ENCODE peak calls at places on chromosomes 2 and 18, in eight cellular contexts. F is testis, T is right atrium auricular region, A is right lobe of liver, V is dorsolateral prefrontal cortex, U is fibroblast of mammary gland, R is OCI-LY7, E is left lung. Y is an unnamed sample.

GRCh38 chr2:232982926-232983668 is 30.0 kb downstream of the NGEF start:
- DNase-seq in A (no peak), V (no peak), F (peak; percentile 0), T (no peak), U (no peak), R (peak; percentile 33), E (no peak), Y (no peak)

GRCh38 chr2:221501210-221501882 is 70.8 kb downstream of the EPHA4 start:
- DNase-seq in F (no peak), E (no peak), V (no peak), U (peak; percentile 79), A (no peak), T (no peak), R (no peak), Y (no peak)

GRCh38 chr18:62737474-62737873 is 22.1 kb downstream of the PHLPP1 start:
- DNase-seq in E (no peak), V (no peak), R (no peak), T (no peak), F (no peak), U (no peak), A (no peak), Y (no peak)

GRCh38 chr2:130827502-130828251 is 9.0 kb upstream of the ARHGEF4 start:
- DNase-seq in V (no peak), F (no peak), R (no peak), T (no peak), E (no peak), A (no peak), U (peak; percentile 58), Y (no peak)

GRCh38 chr2:18930977-18931376 is 341.6 kb upstream of the NT5C1B start:
- DNase-seq in F (no peak), R (no peak), V (no peak), T (no peak), U (no peak), E (no peak), A (no peak), Y (no peak)

GRCh38 chr2:50840346-50841124 is 191.4 kb downstream of the NRXN1 start:
- DNase-seq in E (no peak), T (no peak), F (no peak), A (no peak), R (no peak), U (no peak), V (no peak), Y (no peak)

GRCh38 chr2:32498301-32498700 is 129.5 kb upstream of the TTC27 start:
- DNase-seq in E (no peak), V (no peak), U (no peak), T (no peak), A (no peak), F (no peak), R (no peak), Y (no peak)

GRCh38 chr2:63790913-63791312 is 50.8 kb upstream of the UGP2 start:
- DNase-seq in T (no peak), V (no peak), R (no peak), U (peak; percentile 97), F (no peak), A (no peak), E (no peak), Y (no peak)

GRCh38 chr2:225894240-225894980 is 494.9 kb downstream of the NYAP2 start:
- DNase-seq in A (no peak), R (no peak), V (no peak), E (no peak), T (no peak), F (no peak), U (peak; percentile 75), Y (no peak)

GRCh38 chr18:64244571-64244970 is 95.7 kb upstream of the LINC00305 start:
- DNase-seq in R (no peak), T (no peak), A (no peak), F (no peak), E (no peak), V (no peak), U (no peak), Y (no peak)

GRCh38 chr18:63578357-63578958 is 8.7 kb upstream of the SERPINB13 start:
- DNase-seq in T (no peak), F (peak; percentile 61), V (no peak), A (no peak), R (peak; percentile 28), E (no peak), U (peak; percentile 55), Y (no peak)

GRCh38 chr2:60175290-60175689 is 378.2 kb downstream of the BCL11A start:
- DNase-seq in V (no peak), R (no peak), A (no peak), T (no peak), F (no peak), U (no peak), E (no peak), Y (no peak)

GRCh38 chr2:203739351-203739750 is 32.9 kb downstream of the CD28 start:
- DNase-seq in V (no peak), A (no peak), E (no peak), U (no peak), R (no peak), F (no peak), T (no peak), Y (no peak)

GRCh38 chr2:84494070-84494469 is 22.2 kb upstream of the DNAH6 start:
- DNase-seq in T (no peak), U (peak; percentile 48), V (no peak), A (no peak), F (no peak), E (no peak), R (no peak), Y (no peak)

GRCh38 chr2:51559026-51559425 is 527.1 kb upstream of the NRXN1 start:
- DNase-seq in F (no peak), E (no peak), V (no peak), A (no peak), R (no peak), U (no peak), T (no peak), Y (no peak)

DNA sequence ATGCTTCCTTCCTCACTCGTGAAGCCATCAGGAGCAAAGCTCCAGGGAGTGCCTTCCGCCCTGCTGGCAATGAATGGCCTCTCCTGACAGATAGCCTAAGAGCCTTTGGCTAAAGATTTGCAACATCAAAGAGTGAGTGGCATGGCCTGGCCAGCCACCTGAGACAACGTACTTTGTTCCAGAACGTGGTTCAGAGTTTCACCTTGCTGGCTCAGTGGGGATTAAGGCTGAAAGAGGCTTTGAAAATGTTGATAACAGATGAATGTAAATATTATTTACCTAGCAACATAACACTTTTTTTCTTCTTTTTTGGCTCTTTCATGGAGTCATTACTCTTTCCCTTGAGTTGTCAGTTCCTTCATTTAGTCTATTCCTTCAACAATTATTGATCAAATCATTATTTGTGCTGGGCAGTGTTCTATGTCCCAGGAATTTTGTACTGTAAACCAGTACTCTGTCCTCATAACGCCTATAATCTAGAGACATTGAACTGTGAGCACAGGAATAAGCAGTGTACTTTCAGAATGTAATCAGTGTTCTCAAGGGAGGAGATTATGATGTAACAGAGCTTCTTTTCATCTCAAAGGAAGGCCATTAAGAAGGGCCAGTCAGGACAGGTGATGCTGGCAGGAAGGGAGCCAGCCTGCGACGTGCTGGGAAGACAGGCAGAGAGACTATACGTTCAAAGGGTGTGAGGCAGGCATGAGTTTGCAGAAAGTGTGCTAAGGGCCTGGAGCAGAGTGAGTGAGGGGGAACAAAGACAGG is 59.4 kb upstream of the SH3RF3 start:
- DNase-seq in R (no peak), A (no peak), F (no peak), V (no peak), E (no peak), U (no peak), T (no peak), Y (no peak)
- TF ChIP-seq CTCF in R (no peak), A (no peak), F (no peak), V (no peak), E (no peak), U (no peak), T (no peak), Y (no peak)

DNA sequence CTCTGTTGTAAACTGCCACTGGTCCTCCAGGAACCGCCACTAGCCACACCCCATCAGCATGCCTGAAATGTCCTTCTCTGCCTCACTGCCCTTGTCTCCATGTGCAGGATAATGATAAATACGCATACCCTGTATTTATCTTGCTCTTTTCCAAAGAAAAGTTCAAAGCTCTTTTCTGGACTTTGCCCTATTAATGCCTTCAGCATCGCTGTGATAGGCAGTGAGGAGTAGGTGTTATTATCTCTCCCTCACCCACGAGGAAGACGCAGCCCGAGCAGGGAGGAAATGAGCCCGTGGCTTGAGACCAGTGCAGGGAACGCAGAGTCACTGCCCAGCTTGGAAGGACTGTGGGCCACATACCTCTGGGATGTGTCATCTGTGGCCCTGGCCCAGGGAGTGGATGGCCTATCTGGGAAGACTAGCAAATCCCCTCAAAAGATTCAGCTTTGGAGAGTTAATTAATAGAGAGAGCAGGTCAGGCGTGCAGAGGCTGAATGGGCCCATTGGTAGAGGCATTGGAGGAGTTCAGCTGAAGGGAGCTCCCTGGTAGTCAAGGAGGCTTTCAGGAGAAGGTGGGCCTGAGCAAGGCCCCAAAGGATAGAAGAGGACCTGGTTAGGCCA is 39.5 kb upstream of the MCFD2 start:
- DNase-seq in A (peak; percentile 76), V (no peak), T (peak; percentile 88), U (peak; percentile 88), F (peak; percentile 84), R (no peak), E (no peak), Y (peak; percentile 69)
- H3K4me3 ChIP-seq in A (no peak overlapping the region), V (no peak overlapping the region), T (no peak overlapping the region), U (no peak overlapping the region), F (no peak overlapping the region), R (no peak overlapping the region), E (no peak overlapping the region), Y (no peak overlapping the region)

DNA sequence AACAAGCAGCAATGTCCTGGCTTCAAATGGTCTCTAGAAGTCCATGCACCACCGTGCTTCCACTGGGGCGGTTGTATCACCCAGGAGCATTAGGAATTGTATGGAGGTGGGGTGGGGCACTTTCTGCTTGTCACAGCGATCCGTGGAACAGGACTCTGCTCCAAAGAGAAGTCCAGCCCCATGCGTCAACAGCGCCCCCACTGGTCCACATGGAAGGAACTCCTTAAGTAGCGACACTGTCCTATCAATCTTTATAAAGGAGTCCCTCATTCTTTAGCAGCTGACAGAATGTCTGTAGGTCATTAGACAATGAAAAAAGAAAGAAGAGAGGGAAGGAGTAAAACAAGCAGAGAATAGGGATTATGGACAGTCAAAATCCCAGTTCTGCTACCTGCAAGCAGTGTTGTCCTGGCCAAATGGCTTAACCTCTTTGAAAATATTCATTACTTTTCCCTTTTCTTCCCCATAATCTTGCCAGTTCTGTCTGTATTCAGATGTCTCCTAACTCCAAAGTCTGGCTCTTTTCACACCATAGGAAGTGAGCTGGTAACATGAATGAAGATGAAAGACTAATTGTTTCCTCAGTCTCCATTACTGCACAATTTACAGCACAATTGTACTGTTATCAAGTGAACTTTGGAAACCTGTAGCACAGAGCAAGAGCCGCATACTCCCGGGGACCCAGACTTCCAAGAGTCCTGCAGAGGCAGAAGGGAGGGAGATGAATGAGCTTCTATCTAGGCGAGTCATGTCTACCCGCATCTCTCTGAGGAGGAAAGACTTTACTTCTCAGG is 9.9 kb downstream of the NFE2L2 start:
- DNase-seq in A (no peak), T (no peak), E (peak; percentile 72), U (peak; percentile 36), V (peak; percentile 41), F (peak; percentile 80), R (no peak), Y (peak; percentile 26)
- TF ChIP-seq CTCF in A (no peak), T (peak; percentile 55), E (no peak), U (peak; percentile 38), V (peak; percentile 35), F (peak; percentile 52), R (peak; percentile 70), Y (peak; percentile 15)

GRCh38 chr18:51946946-51947345 is 393.1 kb upstream of the DCC start:
- DNase-seq in E (no peak), T (no peak), A (no peak), V (no peak), R (no peak), F (no peak), U (no peak), Y (no peak)

GRCh38 chr18:51941999-51942398 is 398.0 kb upstream of the DCC start:
- DNase-seq in U (no peak), A (no peak), R (no peak), F (no peak), V (no peak), E (no peak), T (no peak), Y (no peak)

GRCh38 chr18:51943281-51943680 is 396.7 kb upstream of the DCC start:
- DNase-seq in F (no peak), V (no peak), T (no peak), E (no peak), U (no peak), R (no peak), A (no peak), Y (no peak)
- H3K4me3 ChIP-seq in F (no peak overlapping the region), V (no peak overlapping the region), T (no peak overlapping the region), E (no peak overlapping the region), U (no peak overlapping the region), R (no peak overlapping the region), A (no peak overlapping the region), Y (no peak overlapping the region)

Y was measured in pancreas.